ENCODE peak calls at places on chromosomes 6 and 20, in seven cellular contexts. H is uterus; C is CD4-positive, alpha-beta memory T cell; K is suprapubic skin; O is aorta; J is lung; Q is tibial artery. Y is an unnamed sample.
A peak's percentile ranks its signal among the peaks of the same experiment; 100 is the strongest.

GRCh38 chr6:11224966-11225463 is 7.5 kb downstream of the NEDD9 start:
- DNase-seq in H (no peak), C (no peak), J (no peak), O (no peak), K (no peak), Q (no peak), Y (no peak)

GRCh38 chr20:46990017-46990810 is 95.6 kb downstream of the EYA2 start:
- DNase-seq in J (no peak), Q (peak; percentile 42), H (no peak), O (no peak), C (no peak), K (no peak), Y (peak; percentile 69)

GRCh38 chr6:87237804-87238203 is 82.4 kb downstream of the ZNF292 start:
- DNase-seq in H (no peak), Q (no peak), O (no peak), K (no peak), J (no peak), C (peak; percentile 28), Y (no peak)

GRCh38 chr6:82955841-82956240 is 109.8 kb downstream of the UBE3D start:
- DNase-seq in H (no peak), O (no peak), K (no peak), J (no peak), C (no peak), Q (no peak), Y (no peak)

GRCh38 chr6:93721386-93722048 is 302.2 kb upstream of the EPHA7 start:
- DNase-seq in K (no peak), H (no peak), C (no peak), Q (no peak), J (no peak), O (no peak), Y (peak; percentile 4)

GRCh38 chr6:38172739-38173415 is 353.4 kb downstream of the ZFAND3 start:
- DNase-seq in Q (no peak), K (no peak), O (no peak), H (no peak), J (no peak), C (no peak), Y (no peak)

GRCh38 chr6:146770275-146770964 is 171.6 kb downstream of the ADGB start:
- DNase-seq in C (peak; percentile 6), H (no peak), J (no peak), O (peak; percentile 49), K (no peak), Q (peak; percentile 24), Y (no peak)

GRCh38 chr20:6697228-6697972 is 70.1 kb upstream of the BMP2 start:
- DNase-seq in Q (no peak), C (no peak), J (no peak), H (no peak), O (no peak), K (no peak), Y (no peak)

GRCh38 chr6:3304500-3305215 is 45.9 kb downstream of the PSMG4 start:
- DNase-seq in O (no peak), H (no peak), J (no peak), K (peak; percentile 66), C (no peak), Q (no peak), Y (no peak)

GRCh38 chr20:13325033-13325432 is 104.0 kb downstream of the ISM1 start:
- DNase-seq in K (no peak), C (no peak), O (no peak), J (no peak), Q (no peak), H (no peak), Y (no peak)

GRCh38 chr20:45779011-45779915 is 12.4 kb downstream of the WFDC3 start:
- DNase-seq in H (peak; percentile 93), Q (peak; percentile 97), J (peak; percentile 90), K (peak; percentile 94), O (peak; percentile 94), C (no peak), Y (peak; percentile 95)

GRCh38 chr6:37489697-37490336 is 9.9 kb downstream of the CCDC167 start:
- DNase-seq in C (no peak), H (no peak), J (no peak), K (peak; percentile 41), O (no peak), Q (no peak), Y (no peak)

GRCh38 chr6:168528457-168529095 is 87.6 kb downstream of the SMOC2 start:
- DNase-seq in K (no peak), J (no peak), C (no peak), Q (no peak), H (no peak), O (no peak), Y (no peak)

GRCh38 chr20:1477896-1478490 is 11.3 kb upstream of the NSFL1C start:
- DNase-seq in Q (no peak), K (no peak), C (no peak), O (no peak), H (no peak), J (no peak), Y (no peak)

GRCh38 chr6:94278146-94278545 is 858.8 kb upstream of the EPHA7 start:
- DNase-seq in K (no peak), O (no peak), C (no peak), Q (no peak), H (no peak), J (no peak), Y (no peak)

GRCh38 chr6:110590821-110591351 is 114.5 kb upstream of the SLC22A16 start:
- DNase-seq in Q (no peak), H (no peak), O (no peak), K (no peak), J (no peak), C (no peak), Y (no peak)

GRCh38 chr6:110999634-111000270 is 17.9 kb downstream of the RPF2 start:
- DNase-seq in H (no peak), K (no peak), J (no peak), Q (no peak), C (peak; percentile 28), O (no peak), Y (no peak)

GRCh38 chr20:12575352-12576095 is 433.2 kb upstream of the SPTLC3 start:
- DNase-seq in O (no peak), K (no peak), J (peak; percentile 71), H (peak; percentile 77), C (no peak), Q (no peak), Y (peak; percentile 33)

GRCh38 chr6:99563056-99563723 is 5.3 kb downstream of the CCNC start:
- DNase-seq in H (no peak), O (no peak), J (no peak), C (no peak), Q (no peak), K (no peak), Y (no peak)

GRCh38 chr20:32960222-32960518 is 44.1 kb downstream of the SUN5 start:
- DNase-seq in O (no peak), K (no peak), J (no peak), H (no peak), Q (no peak), C (no peak), Y (no peak)

GRCh38 chr6:152502421-152503188 is 134.6 kb downstream of the SYNE1 start:
- DNase-seq in H (no peak), K (no peak), J (no peak), O (no peak), Q (no peak), C (no peak), Y (no peak)

GRCh38 chr6:108596947-108597346 is 36.2 kb downstream of the FOXO3 start:
- DNase-seq in C (no peak), J (no peak), H (no peak), Q (no peak), O (no peak), K (no peak), Y (no peak)
- H3K27ac ChIP-seq in C (no peak overlapping the region), J (peak overlapping the region; percentile 52), H (peak overlapping the region; percentile 68), Q (peak overlapping the region; percentile 69), O (no peak overlapping the region), K (no peak overlapping the region), Y (peak overlapping the region; percentile 2)

GRCh38 chr20:56629464-56630085 is 469 bp downstream of the TFAP2C start:
- DNase-seq in C (no peak), O (no peak), K (no peak), J (no peak), H (no peak), Q (no peak), Y (peak; percentile 17)

GRCh38 chr20:56628015-56628872 is 862 bp upstream of the TFAP2C start:
- DNase-seq in K (no peak), O (no peak), Q (no peak), J (no peak), C (no peak), H (no peak), Y (no peak)

GRCh38 chr20:56630086-56630493 is 984 bp downstream of the TFAP2C start:
- DNase-seq in C (no peak), J (peak; percentile 84), H (no peak), K (no peak), O (peak; percentile 60), Q (no peak), Y (peak; percentile 93)

GRCh38 chr20:56627122-56628014 is 1.7 kb upstream of the TFAP2C start:
- DNase-seq in O (no peak), Q (no peak), H (no peak), C (no peak), K (no peak), J (no peak), Y (no peak)

GRCh38 chr20:56628873-56629463 is at the start of gene TFAP2C:
- DNase-seq in H (peak; percentile 18), O (peak; percentile 74), K (peak; percentile 89), C (no peak), J (peak; percentile 81), Q (peak; percentile 63), Y (peak; percentile 91)
- H3K27me3 ChIP-seq in H (peaks cover 33% of the 10 kb centered on the region), O (peaks cover 6% of the 10 kb centered on the region), K (peaks cover 69% of the 10 kb centered on the region), C (peaks cover 35% of the 10 kb centered on the region), J (peaks cover 38% of the 10 kb centered on the region), Q (no peaks in the 10 kb centered on the region), Y (peaks cover 3% of the 10 kb centered on the region)

DNA sequence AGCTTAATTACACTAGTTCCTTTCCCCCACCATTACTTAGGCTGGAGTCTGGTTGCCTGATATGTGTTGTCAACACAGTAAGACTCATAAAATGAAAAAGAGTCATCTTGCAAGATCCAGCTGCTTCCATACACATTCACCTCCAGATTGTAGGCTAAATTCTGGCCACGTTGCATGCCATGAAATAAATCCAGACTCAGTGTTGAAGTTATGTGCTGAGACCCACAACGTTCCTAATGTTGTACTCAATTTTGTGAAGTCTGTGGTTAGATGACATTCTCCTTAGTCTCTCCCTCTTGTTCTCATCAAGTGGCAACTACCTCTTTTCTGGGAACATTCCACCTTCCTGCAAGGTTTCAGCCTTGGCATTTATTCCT is 212.3 kb downstream of the LMBRD1 start:
- DNase-seq in O (no peak), C (no peak), Q (no peak), J (no peak), K (no peak), H (no peak), Y (no peak)
- H3K27ac ChIP-seq in O (no peak overlapping the region), C (no peak overlapping the region), Q (no peak overlapping the region), J (no peak overlapping the region), K (no peak overlapping the region), H (no peak overlapping the region), Y (no peak overlapping the region)

DNA sequence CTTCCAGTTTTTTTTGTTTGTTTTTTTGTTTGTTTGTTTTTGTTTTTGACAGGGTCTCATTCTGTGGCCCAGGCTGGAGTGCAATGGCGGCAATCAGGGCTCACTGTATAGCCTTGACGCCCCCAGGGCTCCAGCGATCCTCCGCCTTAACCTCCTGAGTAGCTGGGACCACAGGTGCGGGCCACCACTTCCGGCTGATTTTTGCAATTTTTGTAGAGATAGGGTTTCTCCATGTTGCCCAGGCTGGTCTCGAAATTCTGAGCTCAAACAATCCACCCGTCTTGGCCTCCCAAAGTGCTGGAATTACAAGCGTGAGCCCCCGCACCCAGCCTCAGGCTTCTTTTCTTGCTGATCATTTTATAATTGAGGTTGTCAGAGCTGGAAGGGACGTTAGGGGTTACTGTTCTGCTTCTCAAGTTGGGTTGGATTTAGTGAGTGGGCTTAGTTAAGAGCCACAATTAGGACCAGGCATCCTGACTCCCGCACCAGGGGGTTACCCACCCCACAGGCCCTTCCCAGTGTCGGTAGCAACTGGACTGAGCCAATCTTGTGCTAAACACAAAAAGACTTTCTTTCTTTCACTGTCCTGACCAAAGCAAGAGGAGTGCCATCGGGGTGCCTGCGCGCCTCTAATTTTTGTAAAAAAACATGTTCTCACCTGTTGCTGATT is 13.1 kb upstream of the ZSCAN9 start:
- DNase-seq in K (no peak), O (no peak), J (no peak), C (no peak), Q (no peak), H (no peak), Y (no peak)
- H3K27me3 ChIP-seq in K (peaks cover 89% of the 10 kb centered on the region), O (no peaks in the 10 kb centered on the region), J (peaks cover 15% of the 10 kb centered on the region), C (peaks cover 66% of the 10 kb centered on the region), Q (no peaks in the 10 kb centered on the region), H (peaks cover 82% of the 10 kb centered on the region), Y (peaks cover 34% of the 10 kb centered on the region)

Y was measured in prostate gland.